ENCODE peak calls at places on chromosomes 1 and 21, in six cellular contexts. M is caudate nucleus, Z is T-helper 1 cell, T is thoracic aorta, X is NCI-H1105 treated with DMSO at 0.1 percent for 48 hours, E is KBM-7. J is an unnamed sample.

GRCh38 chr1:172449585-172450523 is 6.0 kb upstream of the PIGC start:
- DNase-seq in E (peak), M (no peak), X (peak), T (no peak), Z (no peak), J (peak)

GRCh38 chr21:36422279-36423098 is 37.3 kb downstream of the CHAF1B start:
- DNase-seq in M (no peak), Z (no peak), T (no peak), E (peak), X (peak), J (peak)

GRCh38 chr21:29538115-29538514 is 239.4 kb downstream of the BACH1 start:
- DNase-seq in M (no peak), Z (no peak), E (no peak), X (no peak), T (no peak), J (no peak)

GRCh38 chr21:45508607-45509565 is 33.4 kb downstream of the SLC19A1 start:
- DNase-seq in M (no peak), Z (no peak), E (no peak), T (no peak), X (no peak), J (no peak)

GRCh38 chr1:26127235-26128163 is 15.9 kb downstream of the PDIK1L start:
- DNase-seq in X (no peak), E (no peak), T (no peak), Z (no peak), M (no peak), J (no peak)

GRCh38 chr21:46626536-46627302 is 8.8 kb upstream of the PRMT2 start:
- DNase-seq in M (no peak), Z (no peak), T (no peak), X (no peak), E (no peak), J (no peak)

GRCh38 chr1:19511117-19511516 is 25.8 kb upstream of the CAPZB start:
- DNase-seq in M (no peak), Z (no peak), T (no peak), E (no peak), X (no peak), J (no peak)

GRCh38 chr1:162942903-162943567 is 82.1 kb upstream of the CCDC190 start:
- DNase-seq in T (no peak), M (no peak), Z (no peak), E (no peak), X (no peak), J (no peak)

GRCh38 chr1:16048573-16049189 is 5.1 kb downstream of the CLCNKB start:
- DNase-seq in E (peak), Z (no peak), T (no peak), X (peak), M (no peak), J (peak)

GRCh38 chr1:162497723-162498441 is at the start of gene UHMK1:
- DNase-seq in X (peak), M (peak), Z (peak), E (peak), T (peak), J (peak)

GRCh38 chr1:204072951-204073836 is at the start of gene SOX13:
- DNase-seq in Z (no peak), E (no peak), T (no peak), M (peak), X (peak), J (peak)

GRCh38 chr1:199010933-199011332 is 372.1 kb downstream of the PTPRC start:
- DNase-seq in Z (no peak), E (no peak), X (no peak), T (no peak), M (no peak), J (no peak)

GRCh38 chr1:43766086-43766784 is 58.9 kb downstream of the ST3GAL3 start:
- DNase-seq in T (no peak), Z (no peak), X (no peak), E (no peak), M (no peak), J (no peak)

GRCh38 chr1:13960376-13960987 is 260.5 kb downstream of the PRDM2 start:
- DNase-seq in M (peak), Z (peak), X (peak), E (peak), T (no peak), J (peak)

GRCh38 chr1:175470591-175470990 is 272.8 kb downstream of the TNR start:
- DNase-seq in X (no peak), Z (no peak), M (no peak), T (no peak), E (no peak), J (no peak)

GRCh38 chr1:247277211-247277610 is 21.3 kb downstream of the VN1R5 start:
- DNase-seq in Z (no peak), M (no peak), E (no peak), T (no peak), X (no peak), J (no peak)

GRCh38 chr1:211375949-211376348 is 49.3 kb downstream of the TRAF5 start:
- DNase-seq in M (no peak), E (no peak), X (no peak), T (no peak), Z (no peak), J (no peak)

GRCh38 chr21:42067531-42068255 is 3.4 kb upstream of the UMODL1 start:
- DNase-seq in M (no peak), T (no peak), Z (no peak), E (no peak), X (no peak), J (no peak)

GRCh38 chr1:115182012-115182715 is 92.9 kb upstream of the TSPAN2 start:
- DNase-seq in E (no peak), M (no peak), X (no peak), T (no peak), Z (no peak), J (peak)

GRCh38 chr1:81312272-81312754 is 488.4 kb upstream of the ADGRL2 start:
- DNase-seq in Z (no peak), T (no peak), E (no peak), X (no peak), M (no peak), J (no peak)

GRCh38 chr1:107748529-107748928 is 216.5 kb downstream of the VAV3 start:
- DNase-seq in E (peak), Z (no peak), X (peak), T (no peak), M (no peak), J (peak)

GRCh38 chr21:32538147-32538792 is 47.1 kb downstream of the TCP10L start:
- DNase-seq in E (peak), Z (no peak), T (no peak), M (no peak), X (no peak), J (no peak)

GRCh38 chr1:167121375-167122120 is 27.7 kb downstream of the STYXL2 start:
- DNase-seq in E (no peak), T (no peak), Z (no peak), M (no peak), X (no peak), J (peak)

GRCh38 chr1:65495137-65495536 is 74.7 kb downstream of the LEPR start:
- DNase-seq in Z (no peak), T (no peak), E (no peak), M (no peak), X (no peak), J (no peak)

GRCh38 chr21:35252831-35253230 is 203.7 kb upstream of the RUNX1 start:
- DNase-seq in T (no peak), X (no peak), E (no peak), Z (no peak), M (no peak), J (no peak)

GRCh38 chr1:24949331-24949881 is 19.3 kb upstream of the RUNX3 start:
- DNase-seq in X (no peak), T (no peak), E (no peak), Z (no peak), M (no peak), J (no peak)

GRCh38 chr1:180269848-180270766 is 40.0 kb downstream of the LHX4 start:
- DNase-seq in M (no peak), X (peak), E (no peak), Z (no peak), T (no peak), J (peak)

GRCh38 chr1:115753830-115754229 is 14.7 kb downstream of the CASQ2 start:
- DNase-seq in M (no peak), E (no peak), T (no peak), Z (no peak), X (no peak), J (no peak)

GRCh38 chr1:241499910-241500309 is 19.6 kb downstream of the FH start:
- DNase-seq in T (no peak), Z (no peak), X (peak), E (peak), M (no peak), J (peak)

GRCh38 chr1:19068639-19069276 is 112.3 kb upstream of the IFFO2 start:
- DNase-seq in Z (no peak), X (no peak), T (no peak), E (no peak), M (no peak), J (no peak)

GRCh38 chr1:159925713-159926066 is 383 bp upstream of the TAGLN2 start:
- DNase-seq in M (no peak), X (peak), Z (no peak), T (no peak), E (no peak), J (no peak)

GRCh38 chr1:26237230-26237966 is 3.4 kb downstream of the CEP85 start:
- DNase-seq in X (no peak), M (no peak), T (no peak), Z (no peak), E (peak), J (no peak)

GRCh38 chr1:185208626-185209170 is 51.7 kb downstream of the SWT1 start:
- DNase-seq in E (no peak), Z (no peak), M (no peak), X (no peak), T (no peak), J (no peak)

GRCh38 chr1:94883688-94884087 is 43.2 kb downstream of the CNN3 start:
- DNase-seq in Z (no peak), X (no peak), E (no peak), M (no peak), T (no peak), J (peak)

GRCh38 chr21:45824546-45825208 is 156.9 kb upstream of the COL6A1 start:
- DNase-seq in X (no peak), M (no peak), E (no peak), T (no peak), Z (no peak), J (no peak)

GRCh38 chr1:31483012-31483946 is 70.3 kb downstream of the SERINC2 start:
- DNase-seq in T (no peak), Z (no peak), X (no peak), E (peak), M (no peak), J (no peak)

J was measured in NCI-H1092 treated with DMSO at 0.1 percent for 48 hours.